ENCODE peak calls at places on chromosomes 16 and 17, in five cellular contexts. J is dorsolateral prefrontal cortex; R is lower leg skin; B is neuronal stem cell; T is stimulated activated CD4-positive, alpha-beta T cell treated with anti-CD3 and anti-CD28 coated beads, Interleukin-1b, Interleukin-23, amount 100 ng/mL, for 24 hours. A is an unnamed sample.

GRCh38 chr16:9007177-9007794 is 43.6 kb upstream of the USP7 start:
- DNase-seq in J (peak), R (no peak), B (no peak), T (no peak), A (no peak)

GRCh38 chr17:65407017-65407416 is 154.4 kb downstream of the AXIN2 start:
- DNase-seq in J (no peak), R (no peak), B (no peak), T (no peak), A (no peak)

GRCh38 chr17:28255616-28256015 is 63.4 kb upstream of the TMEM97 start:
- DNase-seq in J (no peak), R (no peak), B (no peak), T (no peak), A (no peak)

GRCh38 chr17:78307887-78308633 is 51.8 kb downstream of the SOCS3 start:
- DNase-seq in J (no peak), R (no peak), B (no peak), T (no peak), A (no peak)

GRCh38 chr16:56847173-56847948 is 17.6 kb upstream of the SLC12A3 start:
- DNase-seq in J (no peak), R (no peak), B (no peak), T (no peak), A (no peak)

GRCh38 chr17:75749545-75750389 is 15.2 kb downstream of the GALK1 start:
- DNase-seq in J (peak), R (peak), B (peak), T (peak), A (peak)

GRCh38 chr17:602436-602835 is 112.2 kb downstream of the VPS53 start:
- DNase-seq in J (no peak), R (no peak), B (no peak), T (no peak), A (no peak)

GRCh38 chr17:38589462-38590114 is 16.2 kb downstream of the SRCIN1 start:
- DNase-seq in J (no peak), R (no peak), B (no peak), T (no peak), A (no peak)

GRCh38 chr16:30185683-30186421 is 2.5 kb downstream of the CORO1A start:
- DNase-seq in J (no peak), R (no peak), B (no peak), T (peak), A (peak)

GRCh38 chr17:29123111-29123510 is 57.1 kb downstream of the MYO18A start:
- DNase-seq in J (no peak), R (no peak), B (no peak), T (no peak), A (no peak)

GRCh38 chr16:80687606-80688005 is 116.8 kb downstream of the CDYL2 start:
- DNase-seq in J (no peak), R (no peak), B (no peak), T (no peak), A (no peak)

GRCh38 chr17:58186591-58186990 is 5.9 kb upstream of the EPX start:
- DNase-seq in J (no peak), R (no peak), B (no peak), T (no peak), A (no peak)

GRCh38 chr17:29929544-29930398 is at the start of gene SSH2:
- DNase-seq in J (peak), R (peak), B (peak), T (peak), A (peak)

GRCh38 chr17:71934520-71934919 is 186.3 kb upstream of the SOX9 start:
- DNase-seq in J (no peak), R (no peak), B (no peak), T (no peak), A (no peak)

GRCh38 chr16:56262148-56262878 is 71.0 kb downstream of the GNAO1 start:
- DNase-seq in J (no peak), R (no peak), B (no peak), T (no peak), A (no peak)

GRCh38 chr16:19213885-19214284 is 45.8 kb downstream of the SYT17 start:
- DNase-seq in J (no peak), R (no peak), B (no peak), T (no peak), A (no peak)

GRCh38 chr16:46882304-46882939 is 1.7 kb upstream of the GPT2 start:
- DNase-seq in J (no peak), R (no peak), B (no peak), T (no peak), A (no peak)

GRCh38 chr17:78895322-78895721 is 7.7 kb downstream of the CEP295NL start:
- DNase-seq in J (no peak), R (no peak), B (no peak), T (no peak), A (no peak)